ENCODE peak calls at places on chromosomes 6 and 20, in six cellular contexts. One of them, this sample, is unnamed.

GRCh38 chr6:47434372-47435253 is 43.0 kb upstream of the CD2AP start:
- DNase-seq in esophagus squamous epithelium: no peak
- DNase-seq in AG09319: no peak
- DNase-seq in left ventricle myocardium superior: no peak
- DNase-seq in hepatic stellate cell: no peak
- DNase-seq in CD4-positive, alpha-beta memory T cell: no peak
- DNase-seq in this sample: no peak

GRCh38 chr6:144215402-144215931 is 65.2 kb downstream of the STX11 start:
- DNase-seq in esophagus squamous epithelium: peak
- DNase-seq in hepatic stellate cell: peak
- DNase-seq in CD4-positive, alpha-beta memory T cell: no peak
- DNase-seq in left ventricle myocardium superior: peak
- DNase-seq in AG09319: no peak
- DNase-seq in this sample: no peak

GRCh38 chr6:7261030-7261841 is 51.8 kb downstream of the SSR1 start:
- DNase-seq in hepatic stellate cell: peak
- DNase-seq in esophagus squamous epithelium: peak
- DNase-seq in left ventricle myocardium superior: peak
- DNase-seq in CD4-positive, alpha-beta memory T cell: peak
- DNase-seq in AG09319: peak
- DNase-seq in this sample: no peak

GRCh38 chr20:51871943-51872342 is 69.6 kb upstream of the SALL4 start:
- DNase-seq in hepatic stellate cell: no peak
- DNase-seq in CD4-positive, alpha-beta memory T cell: no peak
- DNase-seq in left ventricle myocardium superior: no peak
- DNase-seq in AG09319: no peak
- DNase-seq in esophagus squamous epithelium: no peak
- DNase-seq in this sample: no peak

GRCh38 chr6:4977468-4977867 is 26.4 kb downstream of the RPP40 start:
- DNase-seq in AG09319: no peak
- DNase-seq in left ventricle myocardium superior: no peak
- DNase-seq in CD4-positive, alpha-beta memory T cell: no peak
- DNase-seq in esophagus squamous epithelium: no peak
- DNase-seq in hepatic stellate cell: no peak
- DNase-seq in this sample: no peak

GRCh38 chr6:24504642-24505586 is 10.1 kb downstream of the ALDH5A1 start:
- DNase-seq in AG09319: no peak
- DNase-seq in left ventricle myocardium superior: no peak
- DNase-seq in esophagus squamous epithelium: no peak
- DNase-seq in hepatic stellate cell: no peak
- DNase-seq in CD4-positive, alpha-beta memory T cell: no peak
- DNase-seq in this sample: no peak

GRCh38 chr6:108419934-108420609 is 125.2 kb downstream of the AFG1L start:
- DNase-seq in hepatic stellate cell: no peak
- DNase-seq in esophagus squamous epithelium: no peak
- DNase-seq in AG09319: no peak
- DNase-seq in CD4-positive, alpha-beta memory T cell: no peak
- DNase-seq in left ventricle myocardium superior: no peak
- DNase-seq in this sample: no peak

GRCh38 chr6:21132856-21133610 is 460.5 kb upstream of the SOX4 start:
- DNase-seq in CD4-positive, alpha-beta memory T cell: no peak
- DNase-seq in left ventricle myocardium superior: no peak
- DNase-seq in hepatic stellate cell: no peak
- DNase-seq in AG09319: no peak
- DNase-seq in esophagus squamous epithelium: no peak
- DNase-seq in this sample: no peak

GRCh38 chr6:138285800-138286199 is 67.5 kb upstream of the PBOV1 start:
- DNase-seq in left ventricle myocardium superior: no peak
- DNase-seq in CD4-positive, alpha-beta memory T cell: no peak
- DNase-seq in esophagus squamous epithelium: no peak
- DNase-seq in AG09319: no peak
- DNase-seq in hepatic stellate cell: no peak
- DNase-seq in this sample: no peak

GRCh38 chr6:124223596-124223995 is 419.9 kb downstream of the NKAIN2 start:
- DNase-seq in CD4-positive, alpha-beta memory T cell: no peak
- DNase-seq in left ventricle myocardium superior: no peak
- DNase-seq in AG09319: no peak
- DNase-seq in hepatic stellate cell: no peak
- DNase-seq in esophagus squamous epithelium: no peak
- DNase-seq in this sample: no peak

GRCh38 chr20:17655865-17656489 is 26.1 kb downstream of the RRBP1 start:
- DNase-seq in esophagus squamous epithelium: no peak
- DNase-seq in AG09319: no peak
- DNase-seq in hepatic stellate cell: peak
- DNase-seq in left ventricle myocardium superior: no peak
- DNase-seq in CD4-positive, alpha-beta memory T cell: no peak
- DNase-seq in this sample: no peak

GRCh38 chr20:41407617-41408016 is 41.0 kb upstream of the EMILIN3 start:
- DNase-seq in CD4-positive, alpha-beta memory T cell: no peak
- DNase-seq in AG09319: no peak
- DNase-seq in hepatic stellate cell: no peak
- DNase-seq in left ventricle myocardium superior: no peak
- DNase-seq in esophagus squamous epithelium: no peak
- DNase-seq in this sample: no peak

This sample was measured in cortex of kidney.